ENCODE peak calls at places on chromosomes 1 and 21, in eight cellular contexts. Y is esophagus squamous epithelium, V is IMR-90, J is sigmoid colon, P is HCT116, E is K562, H is thyroid gland, F is suprapubic skin. G is an unnamed sample. For H3K36me3, the result is how much of the 10 kb centered on the place peaks cover.

GRCh38 chr21:44694776-44695175 is 2.2 kb upstream of the KRTAP10-12 start:
- DNase-seq in V (no peak), E (no peak), H (no peak), Y (no peak), P (no peak), F (no peak), J (no peak), G (peak)

GRCh38 chr1:94527447-94528031 is 14.0 kb downstream of the F3 start:
- DNase-seq in F (no peak), V (peak), J (no peak), P (peak), Y (no peak), H (peak), E (peak), G (no peak)

GRCh38 chr1:167088746-167089417 is 1.3 kb downstream of the GPA33 start:
- DNase-seq in V (no peak), J (no peak), F (no peak), P (no peak), Y (no peak), H (no peak), E (no peak), G (no peak)

GRCh38 chr1:51236548-51237312 is 657 bp downstream of the RNF11 start:
- DNase-seq in J (peak), P (no peak), E (peak), V (peak), F (no peak), H (peak), Y (no peak), G (no peak)

GRCh38 chr1:214249651-214250050 is 31.3 kb upstream of the SMYD2 start:
- DNase-seq in E (no peak), H (no peak), F (no peak), Y (no peak), V (no peak), P (no peak), J (no peak), G (no peak)

GRCh38 chr21:35366348-35367085 is 317.4 kb upstream of the RUNX1 start:
- DNase-seq in Y (no peak), H (no peak), P (no peak), E (no peak), V (peak), F (no peak), J (peak), G (no peak)

GRCh38 chr1:214583113-214583512 is 19.9 kb upstream of the CENPF start:
- DNase-seq in V (no peak), F (no peak), J (no peak), Y (no peak), P (no peak), E (no peak), H (no peak), G (no peak)

GRCh38 chr21:39121600-39122355 is 61.5 kb downstream of the PSMG1 start:
- DNase-seq in Y (no peak), V (no peak), J (no peak), P (no peak), E (no peak), F (no peak), H (no peak), G (no peak)

GRCh38 chr1:220526294-220526693 is 1.6 kb upstream of the MARK1 start:
- DNase-seq in F (no peak), P (no peak), H (no peak), Y (no peak), E (no peak), J (no peak), V (no peak), G (no peak)

GRCh38 chr1:183996396-183996795 is 41.1 kb downstream of the COLGALT2 start:
- DNase-seq in H (peak), P (no peak), J (no peak), V (no peak), Y (no peak), F (no peak), E (peak), G (no peak)

GRCh38 chr21:30555095-30555494 is 6.0 kb downstream of the KRTAP19-7 start:
- DNase-seq in J (no peak), F (no peak), V (no peak), Y (no peak), H (no peak), E (no peak), P (no peak), G (no peak)

GRCh38 chr1:169701261-169701802 is 10.1 kb downstream of the SELL start:
- DNase-seq in F (no peak), Y (no peak), H (no peak), J (no peak), V (no peak), P (no peak), E (no peak), G (no peak)

GRCh38 chr1:230113230-230113604 is 46.2 kb downstream of the GALNT2 start:
- DNase-seq in E (no peak), P (no peak), J (no peak), Y (no peak), H (no peak), V (no peak), F (no peak), G (no peak)

GRCh38 chr1:150295476-150295875 is 1.8 kb downstream of the MRPS21 start:
- DNase-seq in Y (no peak), J (no peak), H (no peak), F (no peak), V (no peak), P (no peak), E (no peak), G (no peak)

DNA sequence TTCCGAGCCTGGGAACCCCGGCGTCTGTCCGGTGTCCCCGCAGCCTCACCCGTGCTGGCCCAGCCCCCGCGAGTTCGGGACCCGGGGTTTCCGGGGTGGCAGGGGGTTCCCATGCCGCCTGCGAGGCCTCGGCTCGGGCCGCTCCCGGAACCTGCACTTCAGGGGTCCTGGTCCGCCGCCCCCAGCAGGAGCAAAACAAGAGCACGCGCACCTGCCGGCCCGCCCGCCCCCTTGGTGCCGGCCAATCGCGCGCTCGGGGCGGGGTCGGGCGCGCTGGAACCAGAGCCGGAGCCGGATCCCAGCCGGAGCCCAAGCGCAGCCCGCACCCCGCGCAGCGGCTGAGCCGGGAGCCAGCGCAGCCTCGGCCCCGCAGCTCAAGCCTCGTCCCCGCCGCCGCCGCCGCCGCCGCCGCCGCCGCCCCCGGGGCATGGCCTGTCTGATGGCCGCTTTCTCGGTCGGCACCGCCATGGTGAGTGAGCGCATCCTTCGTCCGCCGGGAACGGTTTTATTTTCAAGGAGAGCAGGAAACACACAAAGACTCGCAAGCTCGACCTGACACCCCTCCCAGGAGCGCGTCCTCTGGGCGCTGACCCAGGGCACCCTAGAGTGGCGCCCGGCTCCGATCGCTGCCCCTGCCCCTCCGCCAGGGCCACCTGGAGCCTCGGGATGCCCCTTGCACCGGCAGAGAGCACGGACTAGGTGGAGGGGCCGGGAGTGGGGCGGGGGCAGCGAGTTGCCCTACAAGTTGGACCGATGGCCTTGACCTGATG is at the start of gene ABCG1:
- DNase-seq in F (peak), E (peak), V (peak), P (no peak), H (peak), Y (no peak), J (peak), G (no peak)
- TF ChIP-seq POLR2A in F (no peak), E (no peak), V (no peak), P (no peak), H (no peak), Y (no peak), J (no peak), G (no peak)

GRCh38 chr1:221715321-221716169 is 26.3 kb downstream of the DUSP10 start:
- DNase-seq in P (no peak), Y (no peak), E (no peak), F (no peak), J (no peak), V (peak), H (no peak), G (no peak)
- H3K36me3 ChIP-seq in P (under half), Y (under half), E (under half), F (under half), J (under half), V (under half), H (under half), G (under half)

GRCh38 chr1:156748670-156749428 is 2.6 kb downstream of the HDGF start:
- DNase-seq in Y (no peak), V (peak), P (no peak), H (peak), F (no peak), J (peak), E (no peak), G (no peak)
- TF ChIP-seq POLR2A in Y (no peak), V (no peak), P (no peak), H (no peak), F (no peak), J (no peak), E (peak), G (no peak)

GRCh38 chr1:224368409-224368808 is 11.7 kb downstream of the CNIH4 start:
- DNase-seq in J (no peak), P (no peak), Y (no peak), E (no peak), F (no peak), V (peak), H (no peak), G (no peak)
- H3K36me3 ChIP-seq in J (half or more), P (under half), Y (under half), E (half or more), F (half or more), V (under half), H (under half), G (half or more)

DNA sequence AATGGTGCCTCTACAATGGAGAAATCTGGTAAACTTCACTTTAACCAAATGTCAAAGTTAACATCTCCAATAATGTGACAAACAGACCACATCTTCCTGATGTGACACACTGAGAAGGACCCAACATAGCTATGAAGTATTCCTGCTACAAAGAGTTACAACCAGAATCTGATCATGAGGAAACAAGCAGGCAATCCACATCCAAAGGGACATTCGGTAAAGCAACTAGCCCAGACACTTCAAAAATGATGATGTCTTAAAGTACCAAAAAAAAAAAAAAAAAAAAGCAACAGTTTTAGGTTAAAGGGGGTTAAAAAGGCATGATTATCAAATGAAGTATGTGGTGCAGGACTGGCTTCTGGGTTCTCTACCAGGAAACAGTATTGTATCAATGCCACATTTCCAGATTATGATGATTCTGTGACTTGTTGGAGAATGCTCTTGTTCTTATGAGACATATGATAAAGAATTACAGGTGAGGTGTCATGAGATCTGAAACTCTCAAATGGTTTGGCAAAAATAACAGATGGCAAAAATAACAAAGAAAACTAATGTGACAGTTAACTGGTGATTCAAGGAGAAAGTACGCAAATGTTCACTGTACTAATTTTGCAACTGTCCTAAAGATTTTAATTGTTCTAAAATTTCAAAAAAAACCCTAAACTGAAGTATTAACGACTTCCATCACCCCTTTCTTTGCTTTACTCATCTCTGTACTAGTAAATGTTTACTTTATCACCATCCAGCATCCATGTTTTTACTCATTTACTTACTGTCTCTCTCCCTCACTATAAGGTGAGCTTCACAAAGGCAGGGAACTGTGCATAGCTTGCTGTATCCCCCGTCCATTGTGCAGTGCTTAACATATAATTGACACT is 2.8 kb downstream of the CD58 start:
- DNase-seq in J (no peak), Y (no peak), V (no peak), E (no peak), F (no peak), P (no peak), H (no peak), G (peak)
- TF ChIP-seq POLR2A in J (no peak), Y (no peak), V (no peak), E (no peak), F (no peak), P (no peak), H (no peak), G (no peak)